ENCODE peak calls at places on chromosomes 7 and 10, in six cellular contexts. D is activated T-cell treated with anti-CD3 and anti-CD28 coated beads for 1 hour, B is epithelial cell of esophagus, T is GM10248, P is neuronal stem cell, K is amniotic stem cell. N is an unnamed sample.
A peak's percentile ranks its signal among the peaks of the same experiment; 100 is the strongest.

GRCh38 chr10:132964231-132964630 is 21.9 kb upstream of the CFAP46 start:
- DNase-seq in D (no peak), B (no peak), T (no peak), P (no peak), K (no peak), N (no peak)

GRCh38 chr7:6529643-6530042 is 21.6 kb downstream of the GRID2IP start:
- DNase-seq in D (no peak), B (no peak), T (no peak), P (no peak), K (no peak), N (no peak)

GRCh38 chr10:33719005-33719703 is 384.7 kb upstream of the NRP1 start:
- DNase-seq in D (no peak), B (no peak), T (no peak), P (no peak), K (no peak), N (no peak)

GRCh38 chr10:108775911-108776475 is 1147.3 kb downstream of the XPNPEP1 start:
- DNase-seq in D (no peak), B (no peak), T (no peak), P (no peak), K (no peak), N (peak; percentile 69)

GRCh38 chr7:127758845-127759244 is 106.9 kb downstream of the SND1 start:
- DNase-seq in D (no peak), B (no peak), T (no peak), P (no peak), K (no peak), N (no peak)

GRCh38 chr10:59606551-59606961 is 103.1 kb downstream of the SLC16A9 start:
- DNase-seq in D (no peak), B (peak; percentile 67), T (no peak), P (no peak), K (no peak), N (peak; percentile 51)

GRCh38 chr7:916291-916941 is 38.1 kb downstream of the ADAP1 start:
- DNase-seq in D (no peak), B (no peak), T (no peak), P (no peak), K (no peak), N (no peak)

GRCh38 chr10:110081914-110082313 is 74.1 kb downstream of the ADD3 start:
- DNase-seq in D (no peak), B (peak; percentile 73), T (no peak), P (no peak), K (no peak), N (peak; percentile 20)

GRCh38 chr10:119680050-119680449 is 28.9 kb downstream of the BAG3 start:
- DNase-seq in D (no peak), B (peak; percentile 96), T (no peak), P (no peak), K (peak; percentile 37), N (peak; percentile 93)

GRCh38 chr10:88702848-88703597 is 3.0 kb upstream of the LIPK start:
- DNase-seq in D (no peak), B (peak; percentile 93), T (no peak), P (no peak), K (no peak), N (peak; percentile 94)

GRCh38 chr10:112360308-112361270 is 13.3 kb upstream of the ACSL5 start:
- DNase-seq in D (no peak), B (peak; percentile 74), T (no peak), P (no peak), K (no peak), N (peak; percentile 68)